ENCODE peak calls at places on chromosomes 13 and 19, in eight cellular contexts. One of them, this sample, is unnamed.

GRCh38 chr13:111156421-111156820 is 41.3 kb downstream of the ARHGEF7 start:
- DNase-seq in NCI-H1092 treated with DMSO at 0.1 percent for 48 hours: no peak
- DNase-seq in NAMALWA: no peak
- DNase-seq in CD4-positive, alpha-beta T cell: no peak
- DNase-seq in neural crest cell: no peak
- DNase-seq in non-pigmented ciliary epithelial cell: no peak
- DNase-seq in AG08395: peak; percentile 26
- DNase-seq in activated CD4-positive, CD25-positive, alpha-beta regulatory T cell treated with anti-CD3 and anti-CD28 coated beads, Interleukin-2, amount 50 U/mL, for 16 hours: no peak
- DNase-seq in this sample: no peak

GRCh38 chr19:58307736-58308135 is 2.6 kb downstream of the ERVK3-1 start:
- DNase-seq in AG08395: no peak
- DNase-seq in neural crest cell: no peak
- DNase-seq in NAMALWA: no peak
- DNase-seq in NCI-H1092 treated with DMSO at 0.1 percent for 48 hours: no peak
- DNase-seq in non-pigmented ciliary epithelial cell: no peak
- DNase-seq in CD4-positive, alpha-beta T cell: no peak
- DNase-seq in activated CD4-positive, CD25-positive, alpha-beta regulatory T cell treated with anti-CD3 and anti-CD28 coated beads, Interleukin-2, amount 50 U/mL, for 16 hours: no peak
- DNase-seq in this sample: no peak

GRCh38 chr19:44677019-44677809 is 5.9 kb downstream of the CEACAM19 start:
- DNase-seq in neural crest cell: no peak
- DNase-seq in AG08395: peak; percentile 30
- DNase-seq in non-pigmented ciliary epithelial cell: no peak
- DNase-seq in NAMALWA: peak; percentile 78
- DNase-seq in activated CD4-positive, CD25-positive, alpha-beta regulatory T cell treated with anti-CD3 and anti-CD28 coated beads, Interleukin-2, amount 50 U/mL, for 16 hours: no peak
- DNase-seq in NCI-H1092 treated with DMSO at 0.1 percent for 48 hours: no peak
- DNase-seq in CD4-positive, alpha-beta T cell: no peak
- DNase-seq in this sample: peak; percentile 97

GRCh38 chr19:10568444-10568825 is 344 bp downstream of the CDKN2D start:
- DNase-seq in CD4-positive, alpha-beta T cell: peak; percentile 61
- DNase-seq in neural crest cell: no peak
- DNase-seq in NAMALWA: peak; percentile 74
- DNase-seq in activated CD4-positive, CD25-positive, alpha-beta regulatory T cell treated with anti-CD3 and anti-CD28 coated beads, Interleukin-2, amount 50 U/mL, for 16 hours: no peak
- DNase-seq in non-pigmented ciliary epithelial cell: no peak
- DNase-seq in NCI-H1092 treated with DMSO at 0.1 percent for 48 hours: no peak
- DNase-seq in AG08395: no peak
- DNase-seq in this sample: no peak

GRCh38 chr19:4301590-4302237 is 475 bp downstream of the TMIGD2 start:
- DNase-seq in activated CD4-positive, CD25-positive, alpha-beta regulatory T cell treated with anti-CD3 and anti-CD28 coated beads, Interleukin-2, amount 50 U/mL, for 16 hours: no peak
- DNase-seq in AG08395: no peak
- DNase-seq in CD4-positive, alpha-beta T cell: no peak
- DNase-seq in neural crest cell: no peak
- DNase-seq in non-pigmented ciliary epithelial cell: no peak
- DNase-seq in NCI-H1092 treated with DMSO at 0.1 percent for 48 hours: no peak
- DNase-seq in NAMALWA: no peak
- DNase-seq in this sample: no peak

GRCh38 chr19:4354897-4355296 is 11.5 kb downstream of the MPND start:
- DNase-seq in NCI-H1092 treated with DMSO at 0.1 percent for 48 hours: no peak
- DNase-seq in CD4-positive, alpha-beta T cell: no peak
- DNase-seq in AG08395: no peak
- DNase-seq in neural crest cell: no peak
- DNase-seq in activated CD4-positive, CD25-positive, alpha-beta regulatory T cell treated with anti-CD3 and anti-CD28 coated beads, Interleukin-2, amount 50 U/mL, for 16 hours: no peak
- DNase-seq in non-pigmented ciliary epithelial cell: no peak
- DNase-seq in NAMALWA: no peak
- DNase-seq in this sample: no peak

GRCh38 chr19:18562086-18562485 is 4.4 kb downstream of the KXD1 start:
- DNase-seq in NCI-H1092 treated with DMSO at 0.1 percent for 48 hours: no peak
- DNase-seq in NAMALWA: no peak
- DNase-seq in AG08395: no peak
- DNase-seq in activated CD4-positive, CD25-positive, alpha-beta regulatory T cell treated with anti-CD3 and anti-CD28 coated beads, Interleukin-2, amount 50 U/mL, for 16 hours: no peak
- DNase-seq in neural crest cell: no peak
- DNase-seq in CD4-positive, alpha-beta T cell: no peak
- DNase-seq in non-pigmented ciliary epithelial cell: no peak
- DNase-seq in this sample: no peak

GRCh38 chr19:42303876-42304275 is 1.5 kb upstream of the PAFAH1B3 start:
- DNase-seq in AG08395: no peak
- DNase-seq in CD4-positive, alpha-beta T cell: no peak
- DNase-seq in NAMALWA: no peak
- DNase-seq in non-pigmented ciliary epithelial cell: no peak
- DNase-seq in activated CD4-positive, CD25-positive, alpha-beta regulatory T cell treated with anti-CD3 and anti-CD28 coated beads, Interleukin-2, amount 50 U/mL, for 16 hours: no peak
- DNase-seq in NCI-H1092 treated with DMSO at 0.1 percent for 48 hours: no peak
- DNase-seq in neural crest cell: no peak
- DNase-seq in this sample: no peak

GRCh38 chr13:60229708-60230272 is 66.1 kb upstream of the DIAPH3 start:
- DNase-seq in CD4-positive, alpha-beta T cell: no peak
- DNase-seq in AG08395: no peak
- DNase-seq in non-pigmented ciliary epithelial cell: no peak
- DNase-seq in NAMALWA: no peak
- DNase-seq in neural crest cell: no peak
- DNase-seq in activated CD4-positive, CD25-positive, alpha-beta regulatory T cell treated with anti-CD3 and anti-CD28 coated beads, Interleukin-2, amount 50 U/mL, for 16 hours: no peak
- DNase-seq in NCI-H1092 treated with DMSO at 0.1 percent for 48 hours: no peak
- DNase-seq in this sample: peak; percentile 55

GRCh38 chr13:88925954-88926353 is 1254.8 kb downstream of the SLITRK5 start:
- DNase-seq in non-pigmented ciliary epithelial cell: no peak
- DNase-seq in activated CD4-positive, CD25-positive, alpha-beta regulatory T cell treated with anti-CD3 and anti-CD28 coated beads, Interleukin-2, amount 50 U/mL, for 16 hours: no peak
- DNase-seq in CD4-positive, alpha-beta T cell: no peak
- DNase-seq in AG08395: no peak
- DNase-seq in NCI-H1092 treated with DMSO at 0.1 percent for 48 hours: no peak
- DNase-seq in NAMALWA: no peak
- DNase-seq in neural crest cell: no peak
- DNase-seq in this sample: no peak

GRCh38 chr19:48837081-48837524 is 812 bp upstream of the HSD17B14 start:
- DNase-seq in NAMALWA: peak; percentile 94
- DNase-seq in activated CD4-positive, CD25-positive, alpha-beta regulatory T cell treated with anti-CD3 and anti-CD28 coated beads, Interleukin-2, amount 50 U/mL, for 16 hours: peak; percentile 36
- DNase-seq in CD4-positive, alpha-beta T cell: peak; percentile 60
- DNase-seq in non-pigmented ciliary epithelial cell: peak; percentile 55
- DNase-seq in AG08395: peak; percentile 96
- DNase-seq in NCI-H1092 treated with DMSO at 0.1 percent for 48 hours: peak; percentile 48
- DNase-seq in neural crest cell: peak; percentile 81
- DNase-seq in this sample: peak; percentile 85

GRCh38 chr13:76711515-76712182 is 174.6 kb downstream of the KCTD12 start:
- DNase-seq in CD4-positive, alpha-beta T cell: no peak
- DNase-seq in activated CD4-positive, CD25-positive, alpha-beta regulatory T cell treated with anti-CD3 and anti-CD28 coated beads, Interleukin-2, amount 50 U/mL, for 16 hours: no peak
- DNase-seq in non-pigmented ciliary epithelial cell: peak; percentile 88
- DNase-seq in AG08395: peak; percentile 90
- DNase-seq in neural crest cell: no peak
- DNase-seq in NAMALWA: no peak
- DNase-seq in NCI-H1092 treated with DMSO at 0.1 percent for 48 hours: no peak
- DNase-seq in this sample: peak; percentile 87

GRCh38 chr13:113169277-113170272 is 11.1 kb downstream of the PROZ start:
- DNase-seq in NCI-H1092 treated with DMSO at 0.1 percent for 48 hours: no peak
- DNase-seq in AG08395: no peak
- DNase-seq in NAMALWA: no peak
- DNase-seq in non-pigmented ciliary epithelial cell: no peak
- DNase-seq in neural crest cell: no peak
- DNase-seq in activated CD4-positive, CD25-positive, alpha-beta regulatory T cell treated with anti-CD3 and anti-CD28 coated beads, Interleukin-2, amount 50 U/mL, for 16 hours: no peak
- DNase-seq in CD4-positive, alpha-beta T cell: no peak
- DNase-seq in this sample: no peak

GRCh38 chr13:29193083-29193482 is 372.9 kb downstream of the MTUS2 start:
- DNase-seq in non-pigmented ciliary epithelial cell: no peak
- DNase-seq in CD4-positive, alpha-beta T cell: no peak
- DNase-seq in activated CD4-positive, CD25-positive, alpha-beta regulatory T cell treated with anti-CD3 and anti-CD28 coated beads, Interleukin-2, amount 50 U/mL, for 16 hours: no peak
- DNase-seq in AG08395: no peak
- DNase-seq in neural crest cell: no peak
- DNase-seq in NCI-H1092 treated with DMSO at 0.1 percent for 48 hours: no peak
- DNase-seq in NAMALWA: no peak
- DNase-seq in this sample: no peak

GRCh38 chr13:34822681-34823080 is 119.4 kb upstream of the NBEA start:
- DNase-seq in AG08395: no peak
- DNase-seq in NAMALWA: no peak
- DNase-seq in neural crest cell: no peak
- DNase-seq in activated CD4-positive, CD25-positive, alpha-beta regulatory T cell treated with anti-CD3 and anti-CD28 coated beads, Interleukin-2, amount 50 U/mL, for 16 hours: no peak
- DNase-seq in CD4-positive, alpha-beta T cell: no peak
- DNase-seq in NCI-H1092 treated with DMSO at 0.1 percent for 48 hours: no peak
- DNase-seq in non-pigmented ciliary epithelial cell: no peak
- DNase-seq in this sample: no peak

GRCh38 chr19:29741776-29742175 is 26.7 kb upstream of the C19orf12 start:
- DNase-seq in AG08395: no peak
- DNase-seq in neural crest cell: no peak
- DNase-seq in activated CD4-positive, CD25-positive, alpha-beta regulatory T cell treated with anti-CD3 and anti-CD28 coated beads, Interleukin-2, amount 50 U/mL, for 16 hours: no peak
- DNase-seq in NAMALWA: no peak
- DNase-seq in CD4-positive, alpha-beta T cell: no peak
- DNase-seq in non-pigmented ciliary epithelial cell: no peak
- DNase-seq in NCI-H1092 treated with DMSO at 0.1 percent for 48 hours: no peak
- DNase-seq in this sample: no peak

GRCh38 chr13:110648155-110648819 is 32.9 kb downstream of the NAXD start:
- DNase-seq in CD4-positive, alpha-beta T cell: no peak
- DNase-seq in NAMALWA: no peak
- DNase-seq in non-pigmented ciliary epithelial cell: no peak
- DNase-seq in activated CD4-positive, CD25-positive, alpha-beta regulatory T cell treated with anti-CD3 and anti-CD28 coated beads, Interleukin-2, amount 50 U/mL, for 16 hours: no peak
- DNase-seq in neural crest cell: no peak
- DNase-seq in AG08395: no peak
- DNase-seq in NCI-H1092 treated with DMSO at 0.1 percent for 48 hours: no peak
- DNase-seq in this sample: peak; percentile 60

GRCh38 chr19:8840708-8841107 is 8.5 kb downstream of the MBD3L1 start:
- DNase-seq in activated CD4-positive, CD25-positive, alpha-beta regulatory T cell treated with anti-CD3 and anti-CD28 coated beads, Interleukin-2, amount 50 U/mL, for 16 hours: no peak
- DNase-seq in NAMALWA: no peak
- DNase-seq in non-pigmented ciliary epithelial cell: no peak
- DNase-seq in NCI-H1092 treated with DMSO at 0.1 percent for 48 hours: no peak
- DNase-seq in neural crest cell: no peak
- DNase-seq in AG08395: no peak
- DNase-seq in CD4-positive, alpha-beta T cell: no peak
- DNase-seq in this sample: no peak

GRCh38 chr13:76048126-76048525 is 412.0 kb downstream of the LMO7 start:
- DNase-seq in CD4-positive, alpha-beta T cell: no peak
- DNase-seq in activated CD4-positive, CD25-positive, alpha-beta regulatory T cell treated with anti-CD3 and anti-CD28 coated beads, Interleukin-2, amount 50 U/mL, for 16 hours: no peak
- DNase-seq in neural crest cell: no peak
- DNase-seq in NCI-H1092 treated with DMSO at 0.1 percent for 48 hours: no peak
- DNase-seq in non-pigmented ciliary epithelial cell: no peak
- DNase-seq in AG08395: no peak
- DNase-seq in NAMALWA: no peak
- DNase-seq in this sample: no peak

GRCh38 chr13:72151241-72151640 is 284.2 kb upstream of the DACH1 start:
- DNase-seq in activated CD4-positive, CD25-positive, alpha-beta regulatory T cell treated with anti-CD3 and anti-CD28 coated beads, Interleukin-2, amount 50 U/mL, for 16 hours: no peak
- DNase-seq in CD4-positive, alpha-beta T cell: no peak
- DNase-seq in non-pigmented ciliary epithelial cell: peak; percentile 79
- DNase-seq in AG08395: peak; percentile 63
- DNase-seq in NCI-H1092 treated with DMSO at 0.1 percent for 48 hours: no peak
- DNase-seq in neural crest cell: no peak
- DNase-seq in NAMALWA: no peak
- DNase-seq in this sample: no peak

GRCh38 chr19:1265611-1266115 is 3.5 kb upstream of the CIRBP start:
- DNase-seq in AG08395: peak; percentile 79
- DNase-seq in NCI-H1092 treated with DMSO at 0.1 percent for 48 hours: no peak
- DNase-seq in NAMALWA: no peak
- DNase-seq in activated CD4-positive, CD25-positive, alpha-beta regulatory T cell treated with anti-CD3 and anti-CD28 coated beads, Interleukin-2, amount 50 U/mL, for 16 hours: no peak
- DNase-seq in neural crest cell: no peak
- DNase-seq in non-pigmented ciliary epithelial cell: no peak
- DNase-seq in CD4-positive, alpha-beta T cell: no peak
- DNase-seq in this sample: no peak

GRCh38 chr13:73767747-73768315 is 366.4 kb downstream of the KLF12 start:
- DNase-seq in CD4-positive, alpha-beta T cell: peak; percentile 41
- DNase-seq in neural crest cell: peak; percentile 3
- DNase-seq in NAMALWA: peak; percentile 64
- DNase-seq in NCI-H1092 treated with DMSO at 0.1 percent for 48 hours: peak; percentile 63
- DNase-seq in activated CD4-positive, CD25-positive, alpha-beta regulatory T cell treated with anti-CD3 and anti-CD28 coated beads, Interleukin-2, amount 50 U/mL, for 16 hours: peak; percentile 1
- DNase-seq in AG08395: no peak
- DNase-seq in non-pigmented ciliary epithelial cell: no peak
- DNase-seq in this sample: peak; percentile 37

GRCh38 chr13:110771194-110771593 is 57.7 kb downstream of the ING1 start:
- DNase-seq in NAMALWA: no peak
- DNase-seq in NCI-H1092 treated with DMSO at 0.1 percent for 48 hours: no peak
- DNase-seq in CD4-positive, alpha-beta T cell: no peak
- DNase-seq in neural crest cell: no peak
- DNase-seq in non-pigmented ciliary epithelial cell: no peak
- DNase-seq in activated CD4-positive, CD25-positive, alpha-beta regulatory T cell treated with anti-CD3 and anti-CD28 coated beads, Interleukin-2, amount 50 U/mL, for 16 hours: no peak
- DNase-seq in AG08395: no peak
- DNase-seq in this sample: no peak

This sample was measured in OCI-M1.